ENCODE peak calls at places on chromosome X, in eight cellular contexts. D, K, M, U, L, I, C and F are unnamed samples.

GRCh38 chrX:109632906-109633504 is 8.0 kb upstream of the KCNE5 start:
- DNase-seq in D (no peak), K (no peak), M (no peak), U (peak), L (no peak), I (peak), C (peak), F (no peak)

GRCh38 chrX:9133426-9133825 is 99.5 kb upstream of the FAM9B start:
- DNase-seq in D (no peak), K (no peak), M (no peak), U (no peak), L (no peak), I (no peak), C (peak), F (no peak)

GRCh38 chrX:101383679-101384078 is 2.3 kb downstream of the BTK start:
- DNase-seq in D (no peak), K (no peak), M (no peak), U (no peak), L (no peak), I (no peak), C (no peak), F (peak)

GRCh38 chrX:9205599-9206223 is 171.8 kb upstream of the FAM9B start:
- DNase-seq in D (no peak), K (no peak), M (no peak), U (no peak), L (no peak), I (no peak), C (no peak), F (no peak)

GRCh38 chrX:131704136-131704695 is 160.3 kb downstream of the OR13H1 start:
- DNase-seq in D (no peak), K (peak), M (peak), U (peak), L (no peak), I (peak), C (peak), F (peak)

GRCh38 chrX:144637731-144638130 is 609.6 kb upstream of the SPANXN1 start:
- DNase-seq in D (no peak), K (no peak), M (no peak), U (no peak), L (no peak), I (no peak), C (no peak), F (no peak)

GRCh38 chrX:47179221-47179927 is 14.3 kb upstream of the UBA1 start:
- DNase-seq in D (no peak), K (no peak), M (no peak), U (no peak), L (no peak), I (no peak), C (peak), F (no peak)

GRCh38 chrX:39152106-39152649 is 350.9 kb downstream of the MID1IP1 start:
- DNase-seq in D (no peak), K (no peak), M (no peak), U (peak), L (peak), I (peak), C (no peak), F (peak)

GRCh38 chrX:125646195-125646594 is 326.5 kb downstream of the TEX13C start:
- DNase-seq in D (no peak), K (no peak), M (no peak), U (no peak), L (no peak), I (no peak), C (no peak), F (peak)

GRCh38 chrX:153727108-153727931 is 2.7 kb downstream of the ABCD1 start:
- DNase-seq in D (peak), K (no peak), M (no peak), U (no peak), L (no peak), I (peak), C (peak), F (no peak)

GRCh38 chrX:43728966-43729365 is 72.9 kb downstream of the MAOA start:
- DNase-seq in D (no peak), K (no peak), M (no peak), U (no peak), L (no peak), I (no peak), C (no peak), F (no peak)

GRCh38 chrX:134732676-134733075 is 74.4 kb upstream of the PLAC1 start:
- DNase-seq in D (no peak), K (no peak), M (no peak), U (no peak), L (no peak), I (no peak), C (no peak), F (no peak)

GRCh38 chrX:41333744-41333993 is 293 bp upstream of the DDX3X start:
- DNase-seq in D (peak), K (peak), M (no peak), U (peak), L (peak), I (peak), C (peak), F (peak)

GRCh38 chrX:109940411-109940810 is 62.5 kb upstream of the TMEM164 start:
- DNase-seq in D (no peak), K (no peak), M (no peak), U (no peak), L (no peak), I (no peak), C (no peak), F (no peak)

GRCh38 chrX:155544886-155545285 is 67.9 kb downstream of the TMLHE start:
- DNase-seq in D (no peak), K (no peak), M (no peak), U (no peak), L (no peak), I (no peak), C (peak), F (no peak)

GRCh38 chrX:110428144-110428543 is 69.5 kb downstream of the RTL9 start:
- DNase-seq in D (no peak), K (no peak), M (no peak), U (no peak), L (no peak), I (no peak), C (no peak), F (no peak)